ENCODE peak calls at places on chromosomes 12 and 14, in four cellular contexts. One of them, this sample, is unnamed.

GRCh38 chr12:16504200-16504599 is 101.8 kb downstream of the LMO3 start:
- DNase-seq in left cardiac atrium: no peak
- DNase-seq in fibroblast of pulmonary artery: no peak
- DNase-seq in HEK293T: no peak
- DNase-seq in this sample: no peak

GRCh38 chr14:89000007-89000942 is 175.8 kb downstream of the TTC8 start:
- DNase-seq in left cardiac atrium: peak
- DNase-seq in fibroblast of pulmonary artery: peak
- DNase-seq in HEK293T: peak
- DNase-seq in this sample: no peak

GRCh38 chr14:23442721-23443356 is 7.4 kb upstream of the MYH7 start:
- DNase-seq in left cardiac atrium: peak
- DNase-seq in fibroblast of pulmonary artery: no peak
- DNase-seq in HEK293T: no peak
- DNase-seq in this sample: peak

GRCh38 chr12:56293785-56294184 is 6.3 kb downstream of the CS start:
- DNase-seq in left cardiac atrium: no peak
- DNase-seq in fibroblast of pulmonary artery: no peak
- DNase-seq in HEK293T: no peak
- DNase-seq in this sample: no peak

GRCh38 chr12:40351976-40352375 is 127.2 kb downstream of the LRRK2 start:
- DNase-seq in left cardiac atrium: no peak
- DNase-seq in fibroblast of pulmonary artery: no peak
- DNase-seq in HEK293T: no peak
- DNase-seq in this sample: no peak

GRCh38 chr12:57983150-57983857 is 41.9 kb downstream of the ATP23 start:
- DNase-seq in left cardiac atrium: peak
- DNase-seq in fibroblast of pulmonary artery: peak
- DNase-seq in HEK293T: peak
- DNase-seq in this sample: no peak

GRCh38 chr12:85509857-85510256 is 229.8 kb downstream of the ALX1 start:
- DNase-seq in left cardiac atrium: no peak
- DNase-seq in fibroblast of pulmonary artery: no peak
- DNase-seq in HEK293T: no peak
- DNase-seq in this sample: no peak

GRCh38 chr14:21748869-21749303 is 75.3 kb upstream of the OR4E1 start:
- DNase-seq in left cardiac atrium: no peak
- DNase-seq in fibroblast of pulmonary artery: peak
- DNase-seq in HEK293T: peak
- DNase-seq in this sample: no peak

GRCh38 chr12:81270385-81270784 is 192.5 kb downstream of the ACSS3 start:
- DNase-seq in left cardiac atrium: no peak
- DNase-seq in fibroblast of pulmonary artery: no peak
- DNase-seq in HEK293T: no peak
- DNase-seq in this sample: no peak

GRCh38 chr12:68327896-68328295 is 4.3 kb downstream of the MDM1 start:
- DNase-seq in left cardiac atrium: no peak
- DNase-seq in fibroblast of pulmonary artery: no peak
- DNase-seq in HEK293T: no peak
- DNase-seq in this sample: no peak

GRCh38 chr12:92861381-92861780 is 67.7 kb downstream of the EEA1 start:
- DNase-seq in left cardiac atrium: no peak
- DNase-seq in fibroblast of pulmonary artery: peak
- DNase-seq in HEK293T: no peak
- DNase-seq in this sample: no peak

GRCh38 chr12:106333756-106334155 is 23.8 kb upstream of the POLR3B start:
- DNase-seq in left cardiac atrium: no peak
- DNase-seq in fibroblast of pulmonary artery: no peak
- DNase-seq in HEK293T: no peak
- DNase-seq in this sample: no peak

GRCh38 chr12:119780786-119781434 is 96.2 kb downstream of the CIT start:
- DNase-seq in left cardiac atrium: peak
- DNase-seq in fibroblast of pulmonary artery: peak
- DNase-seq in HEK293T: peak
- DNase-seq in this sample: no peak

GRCh38 chr14:57748279-57748678 is 117.6 kb downstream of the SLC35F4 start:
- DNase-seq in left cardiac atrium: no peak
- DNase-seq in fibroblast of pulmonary artery: peak
- DNase-seq in HEK293T: no peak
- DNase-seq in this sample: no peak

GRCh38 chr12:52404951-52405350 is 1.2 kb downstream of the KRT82 start:
- DNase-seq in left cardiac atrium: no peak
- DNase-seq in fibroblast of pulmonary artery: no peak
- DNase-seq in HEK293T: no peak
- DNase-seq in this sample: no peak

GRCh38 chr14:67719866-67720265 is 18.2 kb downstream of the RDH12 start:
- DNase-seq in left cardiac atrium: no peak
- DNase-seq in fibroblast of pulmonary artery: peak
- DNase-seq in HEK293T: no peak
- DNase-seq in this sample: no peak

GRCh38 chr14:91252901-91253794 is 8.6 kb upstream of the GPR68 start:
- DNase-seq in left cardiac atrium: peak
- DNase-seq in fibroblast of pulmonary artery: no peak
- DNase-seq in HEK293T: peak
- DNase-seq in this sample: no peak